ENCODE peak calls at places on chromosomes 6 and 20, in four cellular contexts. J, G, Z and K are unnamed samples.
A peak's percentile ranks its signal among the peaks of the same experiment; 100 is the strongest.

GRCh38 chr6:119726086-119726485 is 376.5 kb upstream of the MAN1A1 start:
- DNase-seq in G (no peak), J (no peak), Z (no peak), K (no peak)

GRCh38 chr6:37580164-37580955 is 80.7 kb upstream of the CCDC167 start:
- DNase-seq in G (no peak), J (no peak), Z (peak; percentile 10), K (no peak)

GRCh38 chr6:2900821-2901644 is 2.1 kb downstream of the SERPINB9 start:
- DNase-seq in J (no peak), Z (peak; percentile 41), G (no peak), K (no peak)

GRCh38 chr6:45685076-45685475 is 307.3 kb upstream of the SUPT3H start:
- DNase-seq in Z (no peak), G (no peak), J (no peak), K (no peak)

GRCh38 chr6:24802271-24803059 is 3.7 kb upstream of the ARMH2 start:
- DNase-seq in G (no peak), J (no peak), Z (no peak), K (no peak)

GRCh38 chr20:14142171-14142570 is 146.9 kb downstream of the MACROD2 start:
- DNase-seq in J (peak; percentile 85), Z (peak; percentile 1), G (no peak), K (peak; percentile 69)

GRCh38 chr6:167274270-167274669 is 16.8 kb upstream of the UNC93A start:
- DNase-seq in G (no peak), J (no peak), Z (no peak), K (no peak)

GRCh38 chr6:126937426-126937825 is 181.0 kb upstream of the RSPO3 start:
- DNase-seq in G (no peak), Z (no peak), J (no peak), K (no peak)

GRCh38 chr20:62953167-62953838 is 794 bp downstream of the SLC17A9 start:
- DNase-seq in Z (peak; percentile 8), G (peak; percentile 55), J (peak; percentile 36), K (no peak)

GRCh38 chr6:89371849-89372505 is 19.5 kb upstream of the UBE2J1 start:
- DNase-seq in J (peak; percentile 81), Z (peak; percentile 61), G (peak; percentile 88), K (peak; percentile 79)

GRCh38 chr6:79801362-79801761 is 146.0 kb downstream of the ELOVL4 start:
- DNase-seq in G (no peak), J (no peak), Z (no peak), K (no peak)

GRCh38 chr6:164068533-164068932 is 654.0 kb downstream of the QKI start:
- DNase-seq in G (no peak), Z (no peak), J (no peak), K (no peak)

GRCh38 chr20:10922941-10923340 is 249.1 kb upstream of the JAG1 start:
- DNase-seq in Z (no peak), J (peak; percentile 71), G (no peak), K (no peak)

GRCh38 chr6:159758031-159759001 is 3.5 kb upstream of the ACAT2 start:
- DNase-seq in J (peak; percentile 11), Z (no peak), G (no peak), K (no peak)

DNA sequence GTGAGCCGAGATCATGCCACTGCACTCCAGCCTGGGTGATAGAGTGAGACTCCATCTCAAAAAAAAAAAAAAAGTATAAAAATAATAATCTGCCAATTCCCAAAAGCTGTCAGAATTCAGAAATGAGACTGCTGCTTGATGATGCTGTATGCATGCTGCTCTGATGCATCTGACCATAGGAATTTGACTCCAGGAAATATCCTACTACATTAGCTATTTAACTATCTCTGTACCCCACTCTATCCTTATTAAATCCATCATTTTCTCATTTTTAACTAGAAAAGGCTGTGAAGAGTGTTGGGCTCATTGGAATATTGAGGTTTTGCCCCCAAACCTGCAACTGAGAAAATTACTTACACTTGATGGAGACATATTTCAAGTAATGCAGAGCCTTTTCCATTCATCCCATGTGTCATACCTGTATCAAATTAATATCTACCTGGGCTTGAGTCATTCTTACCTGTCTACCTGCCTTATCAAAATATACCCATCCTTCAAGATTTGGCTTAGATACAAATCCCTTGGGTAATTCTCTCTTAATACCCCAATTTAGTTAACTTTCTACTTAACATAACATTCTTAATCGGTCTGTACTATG is 135.2 kb upstream of the PREP start:
- DNase-seq in Z (no peak), G (no peak), J (no peak), K (no peak)
- H3K36me3 ChIP-seq in Z (no peaks in the 10 kb centered on the region), G (no peaks in the 10 kb centered on the region), J (no peaks in the 10 kb centered on the region), K (no peaks in the 10 kb centered on the region)

DNA sequence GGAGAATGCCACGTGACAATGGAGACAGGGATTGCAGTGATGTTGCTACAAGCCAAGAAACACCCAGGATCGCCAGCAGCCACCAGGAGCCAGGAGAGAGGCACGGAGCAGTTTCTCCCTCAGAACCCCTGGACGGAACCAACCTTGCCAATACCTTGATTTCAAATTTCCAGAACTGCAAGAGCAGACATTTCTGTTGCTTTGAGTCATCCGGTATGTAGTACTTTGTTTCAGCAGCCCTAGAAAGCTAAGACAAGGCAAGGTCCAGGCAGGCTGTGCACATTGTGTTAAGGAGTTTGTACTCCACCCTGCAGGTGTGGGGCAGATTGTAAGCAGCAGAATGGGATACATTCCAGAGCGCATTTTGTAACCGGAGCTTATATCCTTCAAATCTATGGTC is 48.3 kb downstream of the TRERF1 start:
- DNase-seq in J (peak; percentile 35), Z (no peak), G (no peak), K (no peak)
- TF ChIP-seq CTCF in J (no peak), Z (no peak), G (no peak), K (peak; percentile 11)

GRCh38 chr20:44629017-44629385 is 22.5 kb downstream of the ADA start:
- DNase-seq in J (no peak), G (no peak), Z (no peak), K (no peak)

GRCh38 chr20:44626278-44626677 is 25.2 kb downstream of the ADA start:
- DNase-seq in G (no peak), J (no peak), Z (no peak), K (no peak)

GRCh38 chr20:44629542-44629941 is 22.0 kb downstream of the ADA start:
- DNase-seq in J (no peak), G (no peak), Z (peak; percentile 48), K (no peak)

GRCh38 chr20:44625361-44625760 is 26.1 kb downstream of the ADA start:
- DNase-seq in G (no peak), Z (no peak), J (no peak), K (no peak)

DNA sequence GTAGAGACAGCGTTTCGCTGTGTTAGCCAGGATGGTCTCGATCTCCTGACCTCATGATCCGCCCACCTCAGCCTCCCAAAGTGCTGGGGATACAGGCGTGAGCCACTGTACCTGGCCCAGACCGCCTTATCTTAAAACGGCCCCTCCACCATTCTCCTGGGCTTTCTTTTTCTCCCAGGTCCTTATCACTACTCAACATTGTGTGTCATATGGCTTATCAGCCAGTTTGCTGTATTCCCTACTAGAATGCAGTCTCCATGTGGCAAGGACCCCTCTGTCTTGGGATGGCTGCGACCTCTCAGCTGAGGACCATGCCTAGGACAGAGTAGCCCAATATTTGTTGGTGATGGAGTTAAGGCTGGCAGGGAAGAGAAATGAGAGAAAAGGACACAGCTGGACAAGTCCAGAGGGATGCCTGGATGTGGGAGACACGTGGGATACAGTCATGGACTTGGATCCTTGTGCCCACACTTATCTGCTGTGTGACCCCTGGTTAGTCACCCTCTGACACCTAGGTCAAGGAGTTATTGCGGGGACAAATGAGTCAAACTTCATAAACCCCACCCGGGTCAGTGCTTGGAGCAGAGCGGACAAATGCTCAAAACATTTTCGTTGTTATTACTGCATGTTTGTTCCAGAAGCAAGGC is 24.0 kb downstream of the ADA start:
- DNase-seq in Z (no peak), G (no peak), J (no peak), K (no peak)
- H3K36me3 ChIP-seq in Z (peaks cover 3% of the 10 kb centered on the region), G (peaks cover 7% of the 10 kb centered on the region), J (no peaks in the 10 kb centered on the region), K (no peaks in the 10 kb centered on the region)

DNA sequence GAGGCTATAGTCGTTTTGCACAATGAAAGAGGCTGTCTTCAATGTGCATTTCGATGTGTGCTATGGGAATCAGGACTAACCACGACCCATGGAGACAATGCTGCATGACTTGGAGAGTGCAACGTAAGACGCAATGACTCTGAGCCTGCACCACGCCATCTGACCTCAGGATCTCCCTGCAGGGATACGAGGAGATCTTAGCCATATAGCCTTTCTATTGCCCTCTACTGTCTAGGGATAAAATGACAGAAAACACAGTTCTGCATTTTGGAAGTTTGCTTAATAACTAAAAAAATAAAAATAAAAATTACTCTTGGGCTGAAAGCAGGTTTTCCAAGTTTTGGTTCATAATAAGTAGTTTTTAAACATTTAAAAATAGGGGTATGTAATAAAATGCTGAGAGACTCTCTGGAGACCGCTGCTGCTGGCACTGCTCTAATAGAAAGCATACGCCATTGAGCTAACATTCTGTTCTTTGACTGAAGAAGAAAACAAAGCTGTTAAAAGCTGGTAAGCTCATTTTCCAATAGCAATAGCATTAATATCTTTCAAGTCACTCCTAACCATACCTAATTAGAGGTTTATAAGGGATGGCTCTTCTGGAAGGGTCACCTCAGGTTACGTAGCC is 87.2 kb downstream of the PDE7B start:
- DNase-seq in G (peak; percentile 68), Z (peak; percentile 14), J (peak; percentile 23), K (no peak)
- TF ChIP-seq CTCF in G (peak; percentile 61), Z (peak; percentile 14), J (peak; percentile 53), K (peak; percentile 65)

DNA sequence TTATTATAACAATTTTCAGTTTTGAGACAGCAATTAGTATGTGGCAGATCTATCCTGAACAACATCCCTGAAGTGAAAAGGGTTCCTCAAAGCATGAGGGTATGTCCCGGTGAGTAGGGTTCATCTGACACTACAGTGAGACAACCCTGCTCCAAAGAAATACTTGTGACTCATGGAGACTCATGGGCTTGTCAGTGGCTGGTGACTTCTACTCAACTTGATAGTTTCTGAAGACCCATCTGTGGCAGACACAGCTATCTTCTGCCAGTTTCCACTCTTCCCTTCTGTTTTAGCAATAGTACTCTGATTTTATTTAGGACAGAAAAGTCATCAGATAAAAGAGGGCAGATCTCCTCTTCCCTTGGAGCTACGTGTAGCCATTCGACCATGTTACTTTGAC is 41.4 kb downstream of the MAP3K7 start:
- DNase-seq in G (no peak), J (no peak), Z (no peak), K (no peak)
- H3K36me3 ChIP-seq in G (peaks cover 92% of the 10 kb centered on the region), J (no peaks in the 10 kb centered on the region), Z (peaks cover 7% of the 10 kb centered on the region), K (peaks cover 22% of the 10 kb centered on the region)

GRCh38 chr6:105902401-105903031 is 183.6 kb upstream of the PRDM1 start:
- DNase-seq in G (no peak), J (no peak), Z (no peak), K (no peak)

GRCh38 chr6:105900120-105900937 is 185.8 kb upstream of the PRDM1 start:
- DNase-seq in G (no peak), J (no peak), Z (peak; percentile 79), K (no peak)

GRCh38 chr6:105897131-105897530 is 189.0 kb upstream of the PRDM1 start:
- DNase-seq in J (no peak), Z (no peak), G (no peak), K (no peak)

GRCh38 chr6:105898286-105898685 is 187.8 kb upstream of the PRDM1 start:
- DNase-seq in Z (no peak), G (no peak), J (no peak), K (no peak)

GRCh38 chr6:105901583-105901982 is 184.6 kb upstream of the PRDM1 start:
- DNase-seq in G (no peak), J (no peak), Z (no peak), K (no peak)
- TF ChIP-seq CTCF in G (no peak), J (no peak), Z (no peak), K (no peak)